ENCODE peak calls at places on chromosome 11, in four cellular contexts. One of them, this sample, is unnamed.

GRCh38 chr11:6237903-6238302 is 986 bp upstream of the CNGA4 start:
- DNase-seq in SK-N-SH: no peak
- DNase-seq in GM12878: no peak
- DNase-seq in HepG2: no peak
- DNase-seq in this sample: no peak

GRCh38 chr11:10496296-10496936 is 41.4 kb downstream of the AMPD3 start:
- DNase-seq in SK-N-SH: no peak
- DNase-seq in GM12878: no peak
- DNase-seq in HepG2: no peak
- DNase-seq in this sample: no peak

GRCh38 chr11:121591405-121592033 is 138.8 kb upstream of the SORL1-AS1 start:
- DNase-seq in SK-N-SH: peak
- DNase-seq in GM12878: peak
- DNase-seq in HepG2: peak
- DNase-seq in this sample: peak

GRCh38 chr11:74035264-74035663 is 26.4 kb upstream of the UCP3 start:
- DNase-seq in SK-N-SH: no peak
- DNase-seq in GM12878: no peak
- DNase-seq in HepG2: no peak
- DNase-seq in this sample: peak

GRCh38 chr11:86116996-86117705 is 48.3 kb upstream of the PICALM start:
- DNase-seq in SK-N-SH: no peak
- DNase-seq in GM12878: no peak
- DNase-seq in HepG2: no peak
- DNase-seq in this sample: no peak

GRCh38 chr11:16356057-16356750 is at the start of gene SOX6:
- DNase-seq in SK-N-SH: no peak
- DNase-seq in GM12878: no peak
- DNase-seq in HepG2: peak
- DNase-seq in this sample: no peak

GRCh38 chr11:88181776-88182175 is 6.5 kb upstream of the RAB38 start:
- DNase-seq in SK-N-SH: no peak
- DNase-seq in GM12878: no peak
- DNase-seq in HepG2: no peak
- DNase-seq in this sample: no peak

GRCh38 chr11:67293090-67293489 is 4.0 kb downstream of the ANKRD13D start:
- DNase-seq in SK-N-SH: no peak
- DNase-seq in GM12878: no peak
- DNase-seq in HepG2: no peak
- DNase-seq in this sample: no peak

GRCh38 chr11:64885367-64886286 is 7.2 kb upstream of the EHD1 start:
- DNase-seq in SK-N-SH: no peak
- DNase-seq in GM12878: no peak
- DNase-seq in HepG2: peak
- DNase-seq in this sample: peak

GRCh38 chr11:75277211-75277805 is 36.7 kb downstream of the TPBGL start:
- DNase-seq in SK-N-SH: no peak
- DNase-seq in GM12878: no peak
- DNase-seq in HepG2: no peak
- DNase-seq in this sample: no peak

GRCh38 chr11:96205460-96205809 is 137.6 kb downstream of the MAML2 start:
- DNase-seq in SK-N-SH: no peak
- DNase-seq in GM12878: no peak
- DNase-seq in HepG2: no peak
- DNase-seq in this sample: no peak

GRCh38 chr11:27976262-27976661 is 131.7 kb downstream of the KIF18A start:
- DNase-seq in SK-N-SH: no peak
- DNase-seq in GM12878: no peak
- DNase-seq in HepG2: no peak
- DNase-seq in this sample: no peak

GRCh38 chr11:33893711-33894401 is 2.0 kb upstream of the LMO2 start:
- DNase-seq in SK-N-SH: no peak
- DNase-seq in GM12878: peak
- DNase-seq in HepG2: no peak
- DNase-seq in this sample: no peak

GRCh38 chr11:66856496-66857233 is at the start of gene LRFN4:
- DNase-seq in SK-N-SH: peak
- DNase-seq in GM12878: no peak
- DNase-seq in HepG2: no peak
- DNase-seq in this sample: peak

GRCh38 chr11:108947654-108948570 is 283.0 kb downstream of the DDX10 start:
- DNase-seq in SK-N-SH: no peak
- DNase-seq in GM12878: no peak
- DNase-seq in HepG2: no peak
- DNase-seq in this sample: peak

GRCh38 chr11:134528453-134528852 is 116.4 kb upstream of the B3GAT1 start:
- DNase-seq in SK-N-SH: no peak
- DNase-seq in GM12878: no peak
- DNase-seq in HepG2: no peak
- DNase-seq in this sample: no peak

GRCh38 chr11:46519351-46519750 is 74.5 kb downstream of the AMBRA1 start:
- DNase-seq in SK-N-SH: no peak
- DNase-seq in GM12878: no peak
- DNase-seq in HepG2: peak
- DNase-seq in this sample: no peak

GRCh38 chr11:1921576-1922141 is 2.2 kb downstream of the TNNT3 start:
- DNase-seq in SK-N-SH: peak
- DNase-seq in GM12878: no peak
- DNase-seq in HepG2: no peak
- DNase-seq in this sample: no peak

GRCh38 chr11:134725939-134726639 is 314.0 kb upstream of the B3GAT1 start:
- DNase-seq in SK-N-SH: peak
- DNase-seq in GM12878: no peak
- DNase-seq in HepG2: peak
- DNase-seq in this sample: peak

GRCh38 chr11:856397-856796 is 13.7 kb downstream of the TSPAN4 start:
- DNase-seq in SK-N-SH: peak
- DNase-seq in GM12878: no peak
- DNase-seq in HepG2: no peak
- DNase-seq in this sample: no peak

GRCh38 chr11:128324531-128325141 is 262.7 kb downstream of the ETS1 start:
- DNase-seq in SK-N-SH: no peak
- DNase-seq in GM12878: no peak
- DNase-seq in HepG2: no peak
- DNase-seq in this sample: no peak

GRCh38 chr11:66464916-66465315 is 1.8 kb upstream of the PELI3 start:
- DNase-seq in SK-N-SH: no peak
- DNase-seq in GM12878: no peak
- DNase-seq in HepG2: no peak
- DNase-seq in this sample: no peak

GRCh38 chr11:122048401-122048800 is 67.6 kb downstream of the BLID start:
- DNase-seq in SK-N-SH: no peak
- DNase-seq in GM12878: no peak
- DNase-seq in HepG2: no peak
- DNase-seq in this sample: no peak

GRCh38 chr11:112884012-112884767 is 77.0 kb upstream of the NCAM1 start:
- DNase-seq in SK-N-SH: no peak
- DNase-seq in GM12878: no peak
- DNase-seq in HepG2: no peak
- DNase-seq in this sample: no peak

GRCh38 chr11:123973816-123974215 is 3.8 kb downstream of the OR10S1 start:
- DNase-seq in SK-N-SH: no peak
- DNase-seq in GM12878: no peak
- DNase-seq in HepG2: no peak
- DNase-seq in this sample: no peak

GRCh38 chr11:11538277-11538960 is 83.4 kb downstream of the GALNT18 start:
- DNase-seq in SK-N-SH: peak
- DNase-seq in GM12878: no peak
- DNase-seq in HepG2: no peak
- DNase-seq in this sample: no peak
- TF ChIP-seq PBX3 in SK-N-SH: no peak
- TF ChIP-seq PBX3 in GM12878: no peak
- TF ChIP-seq PBX3 in HepG2: no peak
- TF ChIP-seq PBX3 in this sample: no peak

DNA sequence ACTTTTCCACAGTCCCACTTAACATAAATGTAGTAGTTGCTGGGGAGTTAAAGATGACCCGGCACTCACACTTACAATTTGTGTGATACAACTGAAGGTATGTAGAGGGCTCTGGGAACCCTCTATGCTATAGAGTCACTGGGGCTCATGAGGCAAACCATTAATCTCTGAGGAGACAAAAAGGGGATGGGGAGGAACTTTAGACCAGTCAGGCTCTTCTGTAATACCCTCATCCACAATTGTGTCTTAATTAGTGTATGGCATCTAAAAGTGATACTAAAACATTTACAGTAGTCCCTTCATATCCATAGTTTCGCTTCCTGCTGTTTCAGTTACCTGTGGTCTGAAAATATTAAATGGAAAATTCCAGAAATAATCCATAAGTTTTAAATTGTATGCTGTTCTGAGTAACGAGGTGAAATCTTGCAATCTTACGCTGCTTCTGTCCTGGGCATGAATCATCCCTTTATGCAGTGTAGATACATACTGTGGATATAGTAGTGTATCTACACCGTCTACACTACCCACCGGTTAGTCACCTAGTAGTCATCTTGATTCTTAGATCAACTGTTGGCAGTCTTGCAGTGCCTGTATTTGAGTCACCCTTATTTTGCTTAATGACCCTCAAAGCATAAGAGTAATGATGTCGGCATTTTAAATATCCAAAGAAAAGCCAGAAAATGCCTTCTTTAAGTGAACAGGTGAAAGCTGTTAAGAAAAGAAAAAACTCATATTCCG is 12.2 kb downstream of the CBL start:
- DNase-seq in SK-N-SH: no peak
- DNase-seq in GM12878: no peak
- DNase-seq in HepG2: no peak
- DNase-seq in this sample: peak
- TF ChIP-seq PBX3 in SK-N-SH: peak
- TF ChIP-seq PBX3 in GM12878: no peak
- TF ChIP-seq PBX3 in HepG2: no peak
- TF ChIP-seq PBX3 in this sample: no peak

GRCh38 chr11:63616953-63617352 is 2.7 kb upstream of the PLAAT3 start:
- DNase-seq in SK-N-SH: no peak
- DNase-seq in GM12878: no peak
- DNase-seq in HepG2: no peak
- DNase-seq in this sample: no peak
- TF ChIP-seq PBX3 in SK-N-SH: no peak
- TF ChIP-seq PBX3 in GM12878: no peak
- TF ChIP-seq PBX3 in HepG2: no peak
- TF ChIP-seq PBX3 in this sample: no peak

GRCh38 chr11:72038491-72038890 is 39.8 kb downstream of the IL18BP start:
- DNase-seq in SK-N-SH: peak
- DNase-seq in GM12878: no peak
- DNase-seq in HepG2: no peak
- DNase-seq in this sample: no peak

GRCh38 chr11:72039108-72039850 is 40.6 kb downstream of the IL18BP start:
- DNase-seq in SK-N-SH: peak
- DNase-seq in GM12878: no peak
- DNase-seq in HepG2: no peak
- DNase-seq in this sample: no peak

GRCh38 chr11:72036687-72037086 is 38.0 kb downstream of the IL18BP start:
- DNase-seq in SK-N-SH: no peak
- DNase-seq in GM12878: no peak
- DNase-seq in HepG2: no peak
- DNase-seq in this sample: no peak

GRCh38 chr11:72040497-72041363 is 39.6 kb downstream of the NUMA1 start:
- DNase-seq in SK-N-SH: peak
- DNase-seq in GM12878: no peak
- DNase-seq in HepG2: peak
- DNase-seq in this sample: peak

GRCh38 chr11:72037554-72038311 is 39.0 kb downstream of the IL18BP start:
- DNase-seq in SK-N-SH: no peak
- DNase-seq in GM12878: no peak
- DNase-seq in HepG2: no peak
- DNase-seq in this sample: no peak
- TF ChIP-seq PBX3 in SK-N-SH: no peak
- TF ChIP-seq PBX3 in GM12878: no peak
- TF ChIP-seq PBX3 in HepG2: no peak
- TF ChIP-seq PBX3 in this sample: no peak